ENCODE peak calls at places on chromosomes 12 and 14, in seven cellular contexts. W is CD4-positive, alpha-beta memory T cell; Y is non-pigmented ciliary epithelial cell; F is tibial artery; V is HEK293T; O is left colon; X is stimulated activated CD4-positive, alpha-beta T cell treated with anti-CD3 and anti-CD28 coated beads, TNF-alpha, amount 100 ng/mL, for 1 hour. Z is an unnamed sample.

GRCh38 chr14:97592341-97592980 is 795.3 kb downstream of the VRK1 start:
- DNase-seq in X (no peak), O (no peak), V (no peak), Y (no peak), W (peak; percentile 25), F (no peak), Z (no peak)

GRCh38 chr12:51318846-51319570 is 5.0 kb downstream of the BIN2 start:
- DNase-seq in F (peak; percentile 17), W (peak; percentile 72), O (peak; percentile 43), Y (no peak), X (no peak), V (no peak), Z (no peak)

GRCh38 chr14:90518941-90519256 is 122.1 kb downstream of the CALM1 start:
- DNase-seq in O (peak; percentile 46), X (peak; percentile 28), F (no peak), W (peak; percentile 44), V (peak; percentile 54), Y (no peak), Z (no peak)

GRCh38 chr12:15698377-15698867 is 90.8 kb downstream of the EPS8 start:
- DNase-seq in W (no peak), X (no peak), F (no peak), Y (no peak), O (no peak), V (no peak), Z (no peak)

GRCh38 chr12:120658286-120659150 is 18.1 kb downstream of the CABP1 start:
- DNase-seq in O (no peak), Y (no peak), F (no peak), W (no peak), V (no peak), X (no peak), Z (no peak)

GRCh38 chr12:69662764-69663163 is 36.3 kb downstream of the BEST3 start:
- DNase-seq in Y (no peak), V (no peak), W (no peak), F (no peak), X (no peak), O (no peak), Z (no peak)

GRCh38 chr12:124680863-124681778 is 113.7 kb upstream of the NCOR2 start:
- DNase-seq in O (peak; percentile 64), F (peak; percentile 91), W (no peak), V (peak; percentile 36), X (no peak), Y (peak; percentile 76), Z (peak; percentile 87)

GRCh38 chr12:121894633-121895032 is 6.0 kb downstream of the PSMD9 start:
- DNase-seq in Y (no peak), F (no peak), X (no peak), O (no peak), W (no peak), V (no peak), Z (peak; percentile 75)

GRCh38 chr12:46383654-46384450 is 11.3 kb upstream of the SLC38A2 start:
- DNase-seq in W (peak; percentile 76), F (peak; percentile 97), X (peak; percentile 38), Y (peak; percentile 87), V (peak; percentile 30), O (peak; percentile 93), Z (peak; percentile 94)